ENCODE peak calls at places on chromosomes 2 and 18, in six cellular contexts. One of them, this sample, is unnamed.
A peak's percentile ranks its signal among the peaks of the same experiment; 100 is the strongest.

GRCh38 chr2:99825630-99826029 is 316.8 kb downstream of the AFF3 start:
- DNase-seq in K562: no peak
- DNase-seq in left ventricle myocardium inferior: no peak
- DNase-seq in psoas muscle: no peak
- DNase-seq in endodermal cell: no peak
- DNase-seq in astrocyte of the spinal cord: no peak
- DNase-seq in this sample: no peak

GRCh38 chr18:36572135-36572856 is 256.5 kb downstream of the TPGS2 start:
- DNase-seq in K562: peak; percentile 22
- DNase-seq in left ventricle myocardium inferior: no peak
- DNase-seq in endodermal cell: peak; percentile 79
- DNase-seq in psoas muscle: peak; percentile 23
- DNase-seq in astrocyte of the spinal cord: peak; percentile 71
- DNase-seq in this sample: peak; percentile 44

GRCh38 chr2:232339121-232340081 is 39.1 kb upstream of the ALPP start:
- DNase-seq in left ventricle myocardium inferior: peak; percentile 11
- DNase-seq in psoas muscle: no peak
- DNase-seq in astrocyte of the spinal cord: no peak
- DNase-seq in endodermal cell: peak; percentile 89
- DNase-seq in K562: no peak
- DNase-seq in this sample: no peak

GRCh38 chr2:156321243-156321904 is 11.1 kb downstream of the NR4A2 start:
- DNase-seq in K562: no peak
- DNase-seq in endodermal cell: no peak
- DNase-seq in psoas muscle: peak; percentile 19
- DNase-seq in astrocyte of the spinal cord: no peak
- DNase-seq in left ventricle myocardium inferior: no peak
- DNase-seq in this sample: no peak

GRCh38 chr2:133264951-133265949 is 303.0 kb downstream of the NCKAP5 start:
- DNase-seq in astrocyte of the spinal cord: no peak
- DNase-seq in endodermal cell: peak; percentile 81
- DNase-seq in psoas muscle: no peak
- DNase-seq in left ventricle myocardium inferior: peak; percentile 53
- DNase-seq in K562: no peak
- DNase-seq in this sample: no peak

GRCh38 chr2:64488050-64488974 is 34.4 kb downstream of the LGALSL start:
- DNase-seq in left ventricle myocardium inferior: peak; percentile 59
- DNase-seq in K562: peak; percentile 78
- DNase-seq in psoas muscle: peak; percentile 44
- DNase-seq in astrocyte of the spinal cord: peak; percentile 45
- DNase-seq in endodermal cell: peak; percentile 95
- DNase-seq in this sample: peak; percentile 47

GRCh38 chr2:63849381-63850203 is 7.9 kb downstream of the UGP2 start:
- DNase-seq in astrocyte of the spinal cord: peak; percentile 54
- DNase-seq in endodermal cell: peak; percentile 81
- DNase-seq in psoas muscle: no peak
- DNase-seq in K562: no peak
- DNase-seq in left ventricle myocardium inferior: no peak
- DNase-seq in this sample: no peak

GRCh38 chr2:205593891-205594290 is 88.4 kb upstream of the NRP2 start:
- DNase-seq in K562: no peak
- DNase-seq in astrocyte of the spinal cord: no peak
- DNase-seq in endodermal cell: no peak
- DNase-seq in left ventricle myocardium inferior: peak; percentile 25
- DNase-seq in psoas muscle: no peak
- DNase-seq in this sample: no peak

GRCh38 chr2:7826656-7827055 is 855.2 kb upstream of the ID2 start:
- DNase-seq in K562: no peak
- DNase-seq in left ventricle myocardium inferior: no peak
- DNase-seq in astrocyte of the spinal cord: no peak
- DNase-seq in psoas muscle: no peak
- DNase-seq in endodermal cell: no peak
- DNase-seq in this sample: no peak

GRCh38 chr2:154425999-154426398 is 272.5 kb upstream of the KCNJ3 start:
- DNase-seq in astrocyte of the spinal cord: no peak
- DNase-seq in endodermal cell: peak; percentile 40
- DNase-seq in K562: no peak
- DNase-seq in psoas muscle: no peak
- DNase-seq in left ventricle myocardium inferior: no peak
- DNase-seq in this sample: no peak

GRCh38 chr2:28377984-28378678 is 14.5 kb upstream of the FOSL2 start:
- DNase-seq in psoas muscle: peak; percentile 56
- DNase-seq in left ventricle myocardium inferior: no peak
- DNase-seq in K562: no peak
- DNase-seq in astrocyte of the spinal cord: no peak
- DNase-seq in endodermal cell: peak; percentile 62
- DNase-seq in this sample: no peak

GRCh38 chr2:152546230-152546837 is 170.9 kb downstream of the PRPF40A start:
- DNase-seq in K562: no peak
- DNase-seq in psoas muscle: peak; percentile 23
- DNase-seq in astrocyte of the spinal cord: no peak
- DNase-seq in endodermal cell: no peak
- DNase-seq in left ventricle myocardium inferior: no peak
- DNase-seq in this sample: no peak

GRCh38 chr2:160994141-160995002 is 165.9 kb upstream of the TANK start:
- DNase-seq in K562: peak; percentile 52
- DNase-seq in endodermal cell: peak; percentile 91
- DNase-seq in left ventricle myocardium inferior: peak; percentile 25
- DNase-seq in astrocyte of the spinal cord: peak; percentile 92
- DNase-seq in psoas muscle: peak; percentile 32
- DNase-seq in this sample: peak; percentile 76

GRCh38 chr18:31065036-31065773 is 22.7 kb upstream of the DSC3 start:
- DNase-seq in psoas muscle: no peak
- DNase-seq in K562: no peak
- DNase-seq in left ventricle myocardium inferior: no peak
- DNase-seq in endodermal cell: peak; percentile 49
- DNase-seq in astrocyte of the spinal cord: no peak
- DNase-seq in this sample: no peak
- H3K4me3 ChIP-seq in psoas muscle: no peak overlapping the region
- H3K4me3 ChIP-seq in K562: no peak overlapping the region
- H3K4me3 ChIP-seq in left ventricle myocardium inferior: no peak overlapping the region
- H3K4me3 ChIP-seq in endodermal cell: no peak overlapping the region
- H3K4me3 ChIP-seq in astrocyte of the spinal cord: no peak overlapping the region
- H3K4me3 ChIP-seq in this sample: no peak overlapping the region

DNA sequence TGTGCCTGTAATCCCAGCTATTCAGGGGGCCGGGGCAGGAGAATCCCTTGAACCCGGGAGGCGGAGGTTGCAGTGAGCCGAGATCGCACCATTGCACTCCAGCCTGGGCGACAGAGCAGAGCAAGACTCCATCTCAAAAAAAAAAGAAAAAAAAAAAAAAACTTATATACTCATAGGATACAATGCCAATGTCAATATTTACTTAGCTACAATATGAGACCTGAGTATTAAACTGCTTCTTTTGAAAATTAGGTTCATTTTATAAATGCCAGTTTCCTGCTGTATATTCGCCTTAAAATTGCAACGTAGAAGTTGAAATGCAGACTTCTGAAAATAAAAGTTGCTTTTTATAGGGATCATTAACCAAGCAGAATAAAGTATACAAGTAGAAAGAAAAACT is 2.3 kb downstream of the SLC35F5 start:
- DNase-seq in psoas muscle: no peak
- DNase-seq in astrocyte of the spinal cord: no peak
- DNase-seq in left ventricle myocardium inferior: no peak
- DNase-seq in endodermal cell: no peak
- DNase-seq in K562: no peak
- DNase-seq in this sample: no peak
- H3K4me3 ChIP-seq in psoas muscle: peak overlapping the region; percentile 84
- H3K4me3 ChIP-seq in astrocyte of the spinal cord: no peak overlapping the region
- H3K4me3 ChIP-seq in left ventricle myocardium inferior: peak overlapping the region; percentile 98
- H3K4me3 ChIP-seq in endodermal cell: peak overlapping the region; percentile 98
- H3K4me3 ChIP-seq in K562: no peak overlapping the region
- H3K4me3 ChIP-seq in this sample: no peak overlapping the region

DNA sequence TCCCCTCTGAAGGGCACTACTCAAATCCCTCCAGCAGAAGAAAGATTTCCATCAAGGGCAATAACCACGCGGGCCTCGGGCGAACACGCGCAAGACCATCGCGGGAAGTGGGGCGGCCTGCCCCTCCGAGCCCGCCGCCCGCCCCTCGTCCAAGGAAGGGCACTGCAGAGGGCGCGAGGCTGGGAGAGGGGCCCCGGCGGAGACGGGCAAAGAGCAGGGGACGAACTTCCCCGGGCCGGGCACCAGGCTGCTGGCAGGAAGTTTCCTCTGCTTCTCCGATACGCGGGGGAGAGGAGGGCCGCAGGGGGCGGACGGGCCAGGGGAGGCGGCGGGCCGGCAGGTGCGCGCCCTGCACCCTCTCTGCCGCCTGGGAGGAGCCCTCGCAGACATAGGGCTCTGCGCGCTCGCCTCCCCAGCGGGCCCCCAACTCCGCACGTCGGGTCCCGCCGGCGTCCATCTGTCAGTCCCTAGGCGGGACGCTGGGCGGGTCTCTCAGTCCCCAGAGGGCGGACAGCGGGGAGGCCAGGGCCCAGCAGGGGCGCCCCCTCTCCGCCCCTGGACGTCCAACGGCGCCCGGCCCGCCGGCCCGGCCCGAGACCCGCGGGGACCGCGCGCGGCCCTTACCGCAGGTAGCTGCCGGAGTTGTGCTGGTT is 452 bp downstream of the TFCP2L1 start:
- DNase-seq in endodermal cell: peak; percentile 76
- DNase-seq in K562: peak; percentile 47
- DNase-seq in left ventricle myocardium inferior: no peak
- DNase-seq in psoas muscle: no peak
- DNase-seq in astrocyte of the spinal cord: no peak
- DNase-seq in this sample: no peak
- H3K4me3 ChIP-seq in endodermal cell: peak overlapping the region; percentile 73
- H3K4me3 ChIP-seq in K562: peak overlapping the region; percentile 41
- H3K4me3 ChIP-seq in left ventricle myocardium inferior: peak overlapping the region; percentile 66
- H3K4me3 ChIP-seq in psoas muscle: peak overlapping the region; percentile 61
- H3K4me3 ChIP-seq in astrocyte of the spinal cord: no peak overlapping the region
- H3K4me3 ChIP-seq in this sample: no peak overlapping the region

GRCh38 chr18:76589309-76589708 is 94.3 kb upstream of the ZNF516 start:
- DNase-seq in left ventricle myocardium inferior: no peak
- DNase-seq in K562: no peak
- DNase-seq in astrocyte of the spinal cord: no peak
- DNase-seq in endodermal cell: no peak
- DNase-seq in psoas muscle: no peak
- DNase-seq in this sample: no peak
- H3K4me3 ChIP-seq in left ventricle myocardium inferior: peak overlapping the region; percentile 43
- H3K4me3 ChIP-seq in K562: no peak overlapping the region
- H3K4me3 ChIP-seq in astrocyte of the spinal cord: no peak overlapping the region
- H3K4me3 ChIP-seq in endodermal cell: no peak overlapping the region
- H3K4me3 ChIP-seq in psoas muscle: peak overlapping the region; percentile 43
- H3K4me3 ChIP-seq in this sample: no peak overlapping the region